ENCODE peak calls at places on chromosomes 2 and 18, in ten cellular contexts. K is uterus; H is astrocyte; S is left ventricle myocardium inferior; Q is psoas muscle; T is ovary; M is PC-9; G is fibroblast of lung; Z is SK-N-SH; B is CD8-positive, alpha-beta T cell. Y is an unnamed sample.

GRCh38 chr2:67290451-67290991 is 106.6 kb upstream of the ETAA1 start:
- DNase-seq in K (no peak), H (peak; percentile 91), S (no peak), Q (no peak), T (no peak), M (peak; percentile 74), G (peak; percentile 86), Z (no peak), B (no peak), Y (no peak)

GRCh38 chr2:217553202-217553601 is 449.6 kb downstream of the TNS1 start:
- DNase-seq in K (no peak), H (no peak), S (no peak), Q (no peak), T (no peak), M (no peak), G (no peak), Z (no peak), B (no peak), Y (no peak)

GRCh38 chr2:99354060-99354459 is 16.9 kb downstream of the EIF5B start:
- DNase-seq in K (no peak), H (peak; percentile 52), S (no peak), Q (no peak), T (no peak), M (no peak), G (no peak), Z (no peak), B (no peak), Y (no peak)

GRCh38 chr2:238505892-238506280 is 79.2 kb downstream of the ASB1 start:
- DNase-seq in K (no peak), H (no peak), S (no peak), Q (no peak), T (peak; percentile 6), M (no peak), G (no peak), Z (no peak), B (no peak), Y (no peak)

GRCh38 chr2:234952270-234953115 is 676 bp downstream of the SH3BP4 start:
- DNase-seq in K (no peak), H (no peak), S (no peak), Q (no peak), T (peak; percentile 58), M (peak; percentile 60), G (no peak), Z (peak; percentile 74), B (no peak), Y (no peak)

GRCh38 chr2:75609937-75610508 is 36.6 kb upstream of the MRPL19 start:
- DNase-seq in K (no peak), H (peak; percentile 60), S (no peak), Q (no peak), T (no peak), M (no peak), G (no peak), Z (no peak), B (no peak), Y (peak; percentile 89)

GRCh38 chr2:5685225-5685624 is 7.0 kb upstream of the SOX11 start:
- DNase-seq in K (no peak), H (no peak), S (no peak), Q (no peak), T (no peak), M (no peak), G (no peak), Z (no peak), B (no peak), Y (peak; percentile 60)

GRCh38 chr2:189819297-189819704 is 35.1 kb downstream of the PMS1 start:
- DNase-seq in K (no peak), H (peak; percentile 81), S (no peak), Q (no peak), T (no peak), M (no peak), G (peak; percentile 73), Z (no peak), B (no peak), Y (no peak)

GRCh38 chr2:121080013-121080772 is 204.8 kb downstream of the TFCP2L1 start:
- DNase-seq in K (peak; percentile 66), H (no peak), S (peak; percentile 29), Q (no peak), T (peak; percentile 70), M (peak; percentile 73), G (peak; percentile 53), Z (peak; percentile 85), B (no peak), Y (no peak)

GRCh38 chr2:15158532-15158931 is 402.6 kb downstream of the NBAS start:
- DNase-seq in K (no peak), H (no peak), S (no peak), Q (no peak), T (no peak), M (no peak), G (no peak), Z (no peak), B (no peak), Y (no peak)

GRCh38 chr2:75041226-75041625 is 82.8 kb downstream of the POLE4 start:
- DNase-seq in K (no peak), H (no peak), S (no peak), Q (no peak), T (no peak), M (no peak), G (no peak), Z (no peak), B (no peak), Y (peak; percentile 7)

GRCh38 chr18:45775241-45775676 is 50.2 kb upstream of the SIGLEC15 start:
- DNase-seq in K (peak; percentile 63), H (peak; percentile 74), S (peak; percentile 80), Q (peak; percentile 81), T (peak; percentile 82), M (peak; percentile 64), G (peak; percentile 91), Z (peak; percentile 55), B (peak; percentile 53), Y (peak; percentile 96)

GRCh38 chr18:2805970-2806943 is 40.5 kb upstream of the EMILIN2 start:
- DNase-seq in K (no peak), H (peak; percentile 26), S (no peak), Q (no peak), T (no peak), M (no peak), G (peak; percentile 66), Z (no peak), B (no peak), Y (no peak)

GRCh38 chr2:117980783-117981676 is 32.8 kb downstream of the CCDC93 start:
- DNase-seq in K (no peak), H (peak; percentile 95), S (no peak), Q (no peak), T (no peak), M (no peak), G (peak; percentile 91), Z (no peak), B (no peak), Y (no peak)

GRCh38 chr2:126038901-126039300 is 617.1 kb upstream of the GYPC start:
- DNase-seq in K (no peak), H (no peak), S (no peak), Q (no peak), T (no peak), M (no peak), G (no peak), Z (no peak), B (no peak), Y (no peak)

DNA sequence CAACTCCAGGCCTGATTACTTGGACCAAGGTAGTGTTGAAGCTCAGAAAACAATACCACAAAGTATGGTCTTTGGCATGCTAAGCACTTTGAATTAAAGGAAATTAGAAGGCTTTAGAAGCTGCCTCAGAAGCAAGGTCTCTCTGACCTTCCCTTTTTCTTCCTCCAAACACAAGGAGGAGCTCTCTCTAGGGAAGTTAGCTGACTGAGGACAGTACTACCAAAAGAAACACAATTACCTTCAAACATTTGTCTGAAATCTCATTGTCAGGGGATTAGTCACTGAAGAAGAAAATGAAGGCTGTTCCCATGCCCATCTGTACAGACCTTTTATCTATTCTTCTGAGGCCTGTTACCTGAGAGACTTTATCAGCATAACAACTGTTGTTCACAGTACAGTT is 279.3 kb downstream of the CDH20 start:
- DNase-seq in K (no peak), H (no peak), S (no peak), Q (no peak), T (no peak), M (no peak), G (no peak), Z (no peak), B (no peak), Y (no peak)
- TF ChIP-seq CTCF in K (no peak), H (peak; percentile 20), S (peak; percentile 20), Q (no peak), T (no peak), M (no peak), G (peak; percentile 7), Z (peak; percentile 38), B (no peak), Y (no peak)

DNA sequence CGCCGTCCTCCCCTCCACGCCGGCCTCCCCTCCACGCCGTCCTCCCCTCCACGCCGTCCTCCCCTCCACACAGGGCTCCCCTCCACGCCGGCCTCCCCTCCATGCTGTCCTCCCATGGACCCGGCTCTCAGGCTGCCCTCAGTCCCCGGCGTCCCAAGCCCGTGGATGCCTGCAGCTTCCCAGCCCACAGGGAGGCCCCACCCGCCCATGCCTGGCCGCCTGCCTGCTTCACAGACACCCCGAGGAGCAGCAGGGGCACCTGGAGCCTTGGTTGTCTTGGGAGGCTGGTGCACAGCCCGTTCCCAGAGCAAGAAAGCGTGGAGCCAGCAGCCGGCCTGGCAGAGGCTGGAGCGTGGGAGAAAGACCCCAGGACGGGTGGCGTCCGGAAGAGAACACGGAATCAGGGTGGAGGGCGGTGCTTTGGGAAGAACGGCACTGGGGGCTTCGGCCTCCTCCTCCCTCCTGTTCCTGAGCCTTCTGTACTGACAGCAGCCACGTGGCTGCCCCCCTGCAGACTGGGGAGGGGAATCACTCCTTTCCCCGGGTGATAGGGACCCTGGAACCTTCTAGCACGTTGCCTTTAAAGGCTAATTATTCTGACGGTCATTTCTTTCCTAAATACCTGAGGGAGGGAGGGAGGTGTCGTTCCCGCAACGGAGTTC is 26.2 kb upstream of the KCNG2 start:
- DNase-seq in K (no peak), H (no peak), S (no peak), Q (peak; percentile 39), T (no peak), M (no peak), G (no peak), Z (no peak), B (no peak), Y (no peak)
- H3K4me1 ChIP-seq in K (no peaks in the 10 kb centered on the region), H (no peaks in the 10 kb centered on the region), S (no peaks in the 10 kb centered on the region), Q (no peaks in the 10 kb centered on the region), T (no peaks in the 10 kb centered on the region), M (no peaks in the 10 kb centered on the region), G (no peaks in the 10 kb centered on the region), Z (no peaks in the 10 kb centered on the region), B (no peaks in the 10 kb centered on the region), Y (no peaks in the 10 kb centered on the region)

DNA sequence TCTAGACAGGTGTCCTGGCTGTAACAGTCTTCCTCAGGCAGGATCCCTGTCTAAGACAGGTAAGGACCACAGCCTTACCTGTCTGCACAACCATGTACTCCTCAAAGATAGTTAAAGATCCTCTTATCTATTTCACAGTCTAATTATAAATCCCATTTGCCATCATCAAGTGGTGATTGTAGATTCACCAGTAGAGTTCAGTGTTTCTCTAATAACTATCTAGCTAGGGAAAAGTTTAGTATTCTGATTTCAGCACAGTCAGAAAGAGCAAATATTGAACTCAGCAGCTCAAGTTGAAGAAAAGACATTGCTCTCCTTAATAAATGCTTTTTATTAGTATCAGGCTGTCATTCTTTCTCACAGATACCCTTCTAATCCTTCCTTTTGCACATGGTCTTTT is 1305.5 kb upstream of the NXPH2 start:
- DNase-seq in K (no peak), H (no peak), S (no peak), Q (no peak), T (no peak), M (no peak), G (peak; percentile 54), Z (no peak), B (no peak), Y (no peak)
- TF ChIP-seq CTCF in K (no peak), H (no peak), S (peak; percentile 21), Q (no peak), T (no peak), M (no peak), G (no peak), Z (peak; percentile 44), B (no peak), Y (no peak)

GRCh38 chr2:31384771-31385276 is 29.7 kb downstream of the XDH start:
- DNase-seq in K (no peak), H (peak; percentile 98), S (no peak), Q (no peak), T (no peak), M (peak; percentile 68), G (peak; percentile 93), Z (no peak), B (no peak), Y (peak; percentile 62)
- H3K4me1 ChIP-seq in K (no peaks in the 10 kb centered on the region), H (peaks cover 32% of the 10 kb centered on the region), S (no peaks in the 10 kb centered on the region), Q (no peaks in the 10 kb centered on the region), T (no peaks in the 10 kb centered on the region), M (peaks cover 46% of the 10 kb centered on the region), G (peaks cover 22% of the 10 kb centered on the region), Z (no peaks in the 10 kb centered on the region), B (no peaks in the 10 kb centered on the region), Y (no peaks in the 10 kb centered on the region)